ENCODE peak calls at places on chromosomes 3 and 15, in seven cellular contexts. D, A, U, B, J, H and P are unnamed samples.

GRCh38 chr15:27256446-27256845 is 285.5 kb downstream of the GABRG3 start:
- DNase-seq in J (no peak), A (no peak), B (no peak), H (peak; percentile 54), U (no peak), D (no peak), P (no peak)

GRCh38 chr15:26615188-26615926 is 157.5 kb downstream of the GABRB3 start:
- DNase-seq in A (no peak), U (no peak), J (no peak), D (no peak), H (peak; percentile 33), B (no peak), P (no peak)

GRCh38 chr3:152309031-152309430 is 40.3 kb downstream of the MBNL1 start:
- DNase-seq in U (no peak), J (no peak), H (peak; percentile 41), D (no peak), B (no peak), A (no peak), P (no peak)

GRCh38 chr3:111073186-111073585 is 1.6 kb downstream of the NECTIN3 start:
- DNase-seq in J (no peak), B (no peak), D (no peak), H (peak; percentile 36), U (no peak), A (no peak), P (no peak)

GRCh38 chr15:85582719-85583089 is 202.3 kb downstream of the AKAP13 start:
- DNase-seq in U (peak; percentile 60), H (no peak), J (peak; percentile 34), D (peak; percentile 75), A (peak; percentile 64), B (no peak), P (no peak)

GRCh38 chr15:39127925-39128617 is 452.8 kb upstream of the THBS1 start:
- DNase-seq in H (peak; percentile 99), D (no peak), B (peak; percentile 70), J (no peak), U (no peak), A (no peak), P (no peak)

GRCh38 chr3:113264741-113265140 is 53.4 kb downstream of the BOC start:
- DNase-seq in U (no peak), J (no peak), A (peak; percentile 46), H (no peak), D (no peak), B (no peak), P (no peak)

GRCh38 chr15:41934843-41935242 is 37.5 kb downstream of the EHD4 start:
- DNase-seq in H (no peak), J (peak; percentile 61), D (peak; percentile 86), B (no peak), A (no peak), U (no peak), P (no peak)

GRCh38 chr3:111210866-111211564 is 139.4 kb downstream of the NECTIN3 start:
- DNase-seq in U (no peak), D (no peak), H (no peak), A (no peak), B (peak; percentile 28), J (no peak), P (no peak)

GRCh38 chr3:186425788-186426730 is 64.0 kb upstream of the DGKG start:
- DNase-seq in A (no peak), D (no peak), J (no peak), B (no peak), U (no peak), H (peak; percentile 20), P (no peak)

GRCh38 chr15:75694241-75695182 is 18.1 kb downstream of the CSPG4 start:
- DNase-seq in U (no peak), H (peak; percentile 79), J (no peak), A (peak; percentile 61), D (peak; percentile 12), B (no peak), P (no peak)

GRCh38 chr3:100416863-100417262 is 15.5 kb downstream of the LNP1 start:
- DNase-seq in A (no peak), J (no peak), U (no peak), D (no peak), H (no peak), B (no peak), P (no peak)

GRCh38 chr3:104436536-104436935 is 930.2 kb upstream of the ALCAM start:
- DNase-seq in A (peak; percentile 21), H (no peak), B (no peak), D (no peak), J (no peak), U (no peak), P (no peak)

GRCh38 chr3:190811775-190812480 is 50.6 kb downstream of the GMNC start:
- DNase-seq in B (peak; percentile 38), A (peak; percentile 80), J (no peak), U (no peak), H (peak; percentile 82), D (peak; percentile 38), P (peak; percentile 21)

GRCh38 chr15:94584833-94585244 is 353.5 kb downstream of the MCTP2 start:
- DNase-seq in B (no peak), J (no peak), D (peak; percentile 83), U (no peak), H (no peak), A (no peak), P (peak; percentile 10)

GRCh38 chr3:9776896-9777694 is 7.3 kb upstream of the CAMK1 start:
- DNase-seq in H (no peak), B (no peak), U (no peak), D (no peak), J (no peak), A (no peak), P (no peak)

GRCh38 chr3:1499694-1500093 is 406.9 kb downstream of the CNTN6 start:
- DNase-seq in D (no peak), J (no peak), U (no peak), B (no peak), H (no peak), A (no peak), P (no peak)